ENCODE peak calls at places on chromosome 1, in nine cellular contexts. W, J, E, D, M, L, C, Y and K are unnamed samples.

GRCh38 chr1:15680614-15681345 is 3.3 kb upstream of the PLEKHM2 start:
- DNase-seq in E (no peak), J (no peak), Y (peak; percentile 86), C (no peak), D (peak; percentile 77), L (no peak), M (peak; percentile 96), W (no peak), K (peak; percentile 93)

GRCh38 chr1:42013881-42014470 is 95.3 kb upstream of the HIVEP3 start:
- DNase-seq in M (no peak), L (no peak), W (no peak), J (no peak), C (no peak), D (no peak), Y (no peak), E (no peak), K (no peak)

GRCh38 chr1:85911742-85912141 is 203.5 kb upstream of the ZNHIT6 start:
- DNase-seq in E (no peak), Y (no peak), W (no peak), L (no peak), J (no peak), M (no peak), D (peak; percentile 18), C (peak; percentile 1), K (peak; percentile 36)

GRCh38 chr1:59445040-59445439 is 148.1 kb downstream of the FGGY start:
- DNase-seq in M (peak; percentile 72), E (peak; percentile 76), L (no peak), C (no peak), W (no peak), D (peak; percentile 35), J (no peak), Y (no peak), K (peak; percentile 69)

GRCh38 chr1:2330511-2331199 is 60.7 kb downstream of the MORN1 start:
- DNase-seq in W (no peak), D (peak; percentile 82), E (peak; percentile 75), C (peak; percentile 56), J (peak; percentile 94), M (no peak), L (no peak), Y (peak; percentile 64), K (no peak)

GRCh38 chr1:238458924-238459323 is 568.2 kb upstream of the ZP4 start:
- DNase-seq in L (no peak), W (no peak), J (no peak), C (no peak), Y (no peak), D (no peak), M (no peak), E (no peak), K (no peak)

GRCh38 chr1:148373236-148373935 is 109.7 kb downstream of the PPIAL4G start:
- DNase-seq in C (no peak), D (no peak), Y (no peak), M (no peak), W (no peak), E (no peak), J (no peak), L (no peak), K (no peak)

GRCh38 chr1:147496571-147496970 is 44.7 kb upstream of the BCL9 start:
- DNase-seq in E (no peak), J (no peak), D (peak; percentile 47), L (no peak), Y (no peak), W (peak; percentile 65), C (no peak), M (no peak), K (peak; percentile 61)

GRCh38 chr1:58358311-58358710 is 188.2 kb downstream of the OMA1 start:
- DNase-seq in J (no peak), C (no peak), W (no peak), L (no peak), D (peak; percentile 1), E (no peak), Y (no peak), M (no peak), K (peak; percentile 28)

GRCh38 chr1:101005871-101006270 is 19.7 kb downstream of the DPH5 start:
- DNase-seq in C (no peak), L (no peak), E (no peak), J (no peak), D (no peak), Y (no peak), W (no peak), M (no peak), K (no peak)

GRCh38 chr1:153465728-153466625 is 5.5 kb upstream of the S100A7 start:
- DNase-seq in M (peak; percentile 39), E (peak; percentile 69), W (peak; percentile 22), Y (no peak), D (peak; percentile 29), C (no peak), J (peak; percentile 88), L (no peak), K (peak; percentile 72)

DNA sequence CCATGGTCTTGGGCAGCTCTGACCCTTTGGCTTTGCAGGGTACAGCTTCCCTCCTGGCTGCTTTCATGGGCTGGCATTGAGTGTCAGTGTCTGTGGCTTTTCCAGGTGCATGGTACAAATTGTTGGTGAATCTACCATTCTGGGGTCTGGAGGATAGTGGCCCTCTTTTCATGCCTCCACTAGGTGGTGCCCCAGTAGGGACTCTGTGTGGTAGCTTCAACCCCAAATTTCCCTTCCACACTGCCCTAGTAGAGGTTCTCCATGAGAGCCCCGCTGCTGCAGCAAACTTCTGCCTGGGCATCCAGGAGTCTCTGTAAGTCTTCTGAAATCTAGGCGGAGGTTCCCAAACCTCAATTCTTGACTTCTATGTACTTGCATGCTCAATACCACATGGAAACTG is 494.5 kb upstream of the LRRC7 start:
- DNase-seq in J (no peak), L (no peak), M (no peak), E (no peak), D (no peak), C (no peak), W (no peak), Y (no peak), K (no peak)
- TF ChIP-seq CTCF in J (no peak), L (no peak), M (peak; percentile 26), E (no peak), D (no peak), C (no peak), W (no peak), Y (no peak), K (no peak)

DNA sequence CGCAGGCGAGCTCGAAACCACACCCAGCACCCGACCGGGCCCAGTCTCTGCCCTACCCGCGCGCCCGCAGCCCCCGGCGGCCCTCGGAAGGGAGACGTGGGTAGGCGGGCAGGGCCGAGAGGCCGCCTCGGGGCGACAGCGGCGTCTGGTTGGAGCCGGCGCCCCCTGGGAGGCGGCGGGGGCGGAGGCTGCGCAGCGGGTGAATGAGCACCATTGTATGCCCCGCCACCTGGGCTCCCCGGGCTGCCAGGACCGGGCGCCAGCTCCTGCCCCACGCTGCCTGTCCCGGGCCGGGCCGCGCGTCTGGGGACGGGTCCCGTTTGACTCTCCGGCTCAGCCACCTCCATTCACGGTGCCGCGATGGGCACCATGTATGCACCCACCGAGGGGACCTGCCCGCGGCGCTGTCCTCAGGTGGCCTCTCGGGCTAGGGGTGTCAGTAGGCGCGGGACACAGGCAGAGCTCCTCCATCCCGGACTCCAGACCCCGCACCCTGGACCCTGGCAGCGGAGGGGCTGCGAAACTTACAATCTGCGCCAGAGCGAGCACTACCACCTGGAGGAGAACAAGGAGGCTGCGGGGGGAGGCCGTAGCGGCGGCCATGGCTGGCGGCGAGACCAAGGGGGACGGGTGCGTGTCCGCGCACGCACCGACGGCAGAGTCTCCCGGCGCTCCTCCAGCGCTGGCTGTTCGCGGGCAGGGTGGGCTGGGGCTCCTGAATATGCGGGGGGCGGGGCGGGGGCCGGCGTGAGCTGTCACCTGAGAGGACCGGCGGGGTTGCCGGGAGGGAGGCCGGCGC is at the start of gene COL9A2:
- DNase-seq in J (peak; percentile 88), E (peak; percentile 63), M (no peak), D (no peak), L (peak; percentile 90), W (no peak), Y (no peak), C (no peak), K (peak; percentile 9)
- TF ChIP-seq CTCF in J (no peak), E (no peak), M (no peak), D (no peak), L (no peak), W (no peak), Y (no peak), C (no peak), K (no peak)

GRCh38 chr1:196063307-196063706 is 544.9 kb downstream of the KCNT2 start:
- DNase-seq in C (no peak), D (peak; percentile 69), L (no peak), W (no peak), J (no peak), E (no peak), Y (no peak), M (peak; percentile 27), K (peak; percentile 78)

GRCh38 chr1:196063952-196064351 is 544.3 kb downstream of the KCNT2 start:
- DNase-seq in L (no peak), E (no peak), C (no peak), J (no peak), D (peak; percentile 68), W (no peak), Y (no peak), M (no peak), K (no peak)

GRCh38 chr1:196056966-196057365 is 551.3 kb downstream of the KCNT2 start:
- DNase-seq in Y (no peak), E (no peak), C (no peak), M (no peak), W (no peak), D (no peak), J (no peak), L (no peak), K (no peak)

GRCh38 chr1:196060539-196060938 is 547.7 kb downstream of the KCNT2 start:
- DNase-seq in L (no peak), W (no peak), E (no peak), D (no peak), C (no peak), J (no peak), M (no peak), Y (no peak), K (no peak)

DNA sequence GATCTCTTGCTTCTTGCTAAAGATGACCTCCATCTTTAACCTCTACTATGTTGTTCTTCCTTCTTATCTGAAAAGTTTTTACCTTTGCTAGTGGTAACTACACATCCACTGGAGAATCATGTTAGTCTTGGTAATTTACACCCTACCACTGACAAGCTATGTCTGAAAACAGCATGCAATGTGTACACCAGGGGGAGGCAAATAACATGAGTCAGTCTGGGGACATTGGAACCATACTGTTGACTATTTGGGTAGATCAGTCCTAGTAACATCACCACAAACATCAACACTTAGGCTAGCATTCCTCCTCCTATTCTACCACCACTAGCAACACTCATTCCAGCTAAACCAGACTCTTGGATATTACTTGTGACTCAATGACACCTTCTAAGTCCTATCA is 549.0 kb downstream of the KCNT2 start:
- DNase-seq in C (peak; percentile 0), M (no peak), E (no peak), D (no peak), W (no peak), J (no peak), L (no peak), Y (no peak), K (peak; percentile 14)
- TF ChIP-seq CTCF in C (peak; percentile 8), M (no peak), E (no peak), D (no peak), W (no peak), J (no peak), L (no peak), Y (no peak), K (no peak)

DNA sequence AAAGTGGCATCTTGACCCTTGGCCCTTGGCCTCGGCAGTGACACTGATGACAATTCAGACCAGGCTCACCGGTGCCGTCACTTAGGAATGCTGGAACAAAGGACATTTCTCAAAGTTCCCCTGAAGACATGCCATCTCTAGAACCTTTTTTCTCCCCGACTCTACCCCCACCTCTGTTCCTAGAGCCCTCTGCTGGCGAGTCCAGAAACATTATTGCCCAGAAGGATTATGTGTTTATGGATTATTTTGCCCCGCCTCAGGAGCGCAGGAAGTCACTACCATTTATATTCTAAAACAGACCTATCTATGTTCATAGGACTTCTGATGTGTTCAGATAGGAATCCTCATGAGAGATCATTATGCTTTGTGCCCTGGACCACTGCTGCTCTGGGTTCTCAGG is 12.6 kb upstream of the SHISA4 start:
- DNase-seq in C (no peak), L (no peak), J (no peak), Y (no peak), D (no peak), M (no peak), E (no peak), W (no peak), K (no peak)
- TF ChIP-seq CTCF in C (peak; percentile 39), L (no peak), J (no peak), Y (peak; percentile 40), D (peak; percentile 57), M (peak; percentile 45), E (peak; percentile 29), W (peak; percentile 22), K (peak; percentile 44)